ENCODE peak calls at places on chromosomes 16 and 17, in seven cellular contexts. U is transverse colon; B is sigmoid colon; X is CD4-positive, CD25-positive, alpha-beta regulatory T cell; G is AG04450; Q is A549; T is cardiac muscle cell. A is an unnamed sample.

GRCh38 chr17:57270801-57271245 is 14.5 kb downstream of the MSI2 start:
- DNase-seq in B (no peak), U (no peak), X (no peak), Q (no peak), T (no peak), G (no peak), A (no peak)

GRCh38 chr16:80580109-80580832 is 39.5 kb downstream of the DYNLRB2 start:
- DNase-seq in T (peak; percentile 16), G (no peak), Q (no peak), X (peak; percentile 70), U (no peak), B (no peak), A (peak; percentile 42)

GRCh38 chr17:47961406-47961805 is 3.7 kb upstream of the PRR15L start:
- DNase-seq in B (no peak), X (no peak), U (no peak), G (no peak), Q (no peak), T (no peak), A (no peak)

GRCh38 chr16:27920391-27920891 is 143.1 kb downstream of the GSG1L start:
- DNase-seq in U (no peak), Q (peak; percentile 38), T (peak; percentile 6), B (no peak), G (no peak), X (no peak), A (no peak)

GRCh38 chr17:79269620-79270019 is 195.0 kb downstream of the ENGASE start:
- DNase-seq in X (no peak), U (no peak), Q (no peak), G (no peak), B (no peak), T (no peak), A (no peak)

GRCh38 chr16:17461951-17462729 is 8.6 kb downstream of the XYLT1 start:
- DNase-seq in B (no peak), Q (no peak), G (no peak), T (no peak), X (no peak), U (peak; percentile 38), A (no peak)

GRCh38 chr16:68645494-68646388 is 631 bp downstream of the CDH3 start:
- DNase-seq in X (no peak), Q (no peak), U (no peak), B (no peak), G (no peak), T (no peak), A (no peak)

GRCh38 chr17:67635688-67636087 is 82.0 kb upstream of the NOL11 start:
- DNase-seq in B (no peak), G (no peak), T (peak; percentile 7), Q (no peak), U (no peak), X (no peak), A (no peak)

GRCh38 chr16:83438326-83438725 is 369.5 kb upstream of the HSBP1 start:
- DNase-seq in B (no peak), T (no peak), G (no peak), U (no peak), Q (no peak), X (no peak), A (no peak)

GRCh38 chr16:55492756-55493380 is 13.9 kb downstream of the MMP2 start:
- DNase-seq in X (no peak), T (no peak), U (no peak), B (peak; percentile 62), G (no peak), Q (no peak), A (no peak)

GRCh38 chr16:23835390-23836077 is at the start of gene PRKCB:
- DNase-seq in Q (peak; percentile 58), T (peak; percentile 63), X (peak; percentile 89), G (no peak), U (peak; percentile 89), B (peak; percentile 89), A (peak; percentile 91)

GRCh38 chr16:69286941-69287713 is 24.0 kb upstream of the VPS4A start:
- DNase-seq in U (peak; percentile 26), G (peak; percentile 34), X (peak; percentile 67), B (peak; percentile 81), Q (peak; percentile 25), T (peak; percentile 91), A (no peak)

GRCh38 chr17:41308251-41308917 is 725 bp downstream of the KRTAP16-1 start:
- DNase-seq in B (no peak), Q (no peak), X (peak; percentile 93), T (no peak), U (peak; percentile 63), G (no peak), A (peak; percentile 84)

GRCh38 chr17:48556534-48557401 is 11.9 kb upstream of the HOXB2 start:
- DNase-seq in B (no peak), T (no peak), Q (no peak), G (no peak), X (no peak), U (no peak), A (no peak)

GRCh38 chr16:84841787-84842300 is 22.1 kb downstream of the CRISPLD2 start:
- DNase-seq in G (no peak), X (no peak), T (no peak), B (no peak), Q (no peak), U (peak; percentile 83), A (no peak)

GRCh38 chr16:35011-35775 is 18.2 kb downstream of the POLR3K start:
- DNase-seq in B (peak; percentile 50), Q (no peak), T (no peak), U (no peak), G (no peak), X (no peak), A (no peak)

GRCh38 chr17:78343099-78343432 is 16.8 kb downstream of the SOCS3 start:
- DNase-seq in Q (peak; percentile 62), X (no peak), B (peak; percentile 91), T (peak; percentile 93), U (peak; percentile 60), G (no peak), A (no peak)

GRCh38 chr16:27242868-27243590 is 25.5 kb downstream of the NSMCE1 start:
- DNase-seq in Q (peak; percentile 35), U (no peak), X (peak; percentile 33), B (peak; percentile 73), T (peak; percentile 86), G (peak; percentile 94), A (peak; percentile 46)

GRCh38 chr17:63555475-63556156 is 5.3 kb downstream of the DCAF7 start:
- DNase-seq in T (no peak), Q (no peak), U (no peak), X (no peak), G (no peak), B (no peak), A (no peak)

GRCh38 chr16:30447512-30448226 is 2.0 kb upstream of the SEPHS2 start:
- DNase-seq in X (no peak), G (no peak), Q (no peak), U (no peak), T (no peak), B (no peak), A (no peak)

GRCh38 chr16:56643080-56643778 is 4.8 kb downstream of the MT1A start:
- DNase-seq in X (peak; percentile 62), B (peak; percentile 82), T (peak; percentile 70), Q (peak; percentile 80), G (no peak), U (peak; percentile 89), A (peak; percentile 48)

GRCh38 chr16:9135797-9136196 is 44.4 kb downstream of the HAPSTR1 start:
- DNase-seq in T (no peak), G (no peak), Q (no peak), X (no peak), U (no peak), B (peak; percentile 55), A (no peak)

GRCh38 chr17:49906511-49907136 is 58.8 kb upstream of the TAC4 start:
- DNase-seq in X (no peak), B (no peak), T (no peak), G (no peak), Q (no peak), U (no peak), A (no peak)

GRCh38 chr16:29816694-29817441 is 916 bp downstream of the PAGR1 start:
- DNase-seq in X (peak; percentile 52), U (peak; percentile 73), G (no peak), T (peak; percentile 78), Q (peak; percentile 67), B (peak; percentile 88), A (peak; percentile 46)

GRCh38 chr16:10519929-10520868 is 60.2 kb downstream of the EMP2 start:
- DNase-seq in G (no peak), Q (peak; percentile 27), T (no peak), B (no peak), U (no peak), X (no peak), A (no peak)
- H3K27ac ChIP-seq in G (no peak overlapping the region), Q (peak overlapping the region; percentile 79), T (no peak overlapping the region), B (no peak overlapping the region), U (no peak overlapping the region), X (no peak overlapping the region), A (no peak overlapping the region)

DNA sequence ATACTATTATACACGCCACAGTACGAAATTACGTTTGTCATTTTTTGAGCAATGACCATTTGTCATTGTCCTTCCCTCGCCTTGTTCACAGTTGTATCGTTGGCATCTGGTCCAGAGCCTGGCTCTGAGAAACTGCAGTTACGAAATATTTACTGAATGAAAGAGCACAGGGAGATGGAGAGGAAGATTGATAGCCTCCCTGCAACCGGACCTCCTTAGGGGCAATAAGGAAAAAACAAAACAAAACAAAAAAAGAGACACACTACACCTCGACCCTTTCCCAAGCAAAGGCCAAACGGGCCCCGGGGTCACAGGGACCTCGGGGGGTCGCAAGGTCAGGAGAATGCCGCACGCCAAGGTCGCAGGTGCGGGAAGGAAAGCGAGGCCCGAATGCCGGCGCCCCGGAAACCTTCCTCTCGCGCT is 857 bp downstream of the GOT2 start:
- DNase-seq in G (no peak), Q (no peak), T (peak; percentile 22), U (peak; percentile 10), B (no peak), X (no peak), A (no peak)
- H3K27ac ChIP-seq in G (no peak overlapping the region), Q (peak overlapping the region; percentile 95), T (peak overlapping the region; percentile 38), U (peak overlapping the region; percentile 78), B (peak overlapping the region; percentile 86), X (peak overlapping the region; percentile 65), A (no peak overlapping the region)

GRCh38 chr16:12410842-12411490 is 392.7 kb downstream of the CPPED1 start:
- DNase-seq in X (no peak), U (no peak), G (no peak), T (no peak), B (no peak), Q (no peak), A (no peak)

GRCh38 chr16:12411521-12411920 is 392.2 kb downstream of the CPPED1 start:
- DNase-seq in U (no peak), Q (no peak), T (no peak), B (no peak), X (no peak), G (no peak), A (no peak)

GRCh38 chr16:12412252-12412651 is 391.4 kb downstream of the CPPED1 start:
- DNase-seq in U (no peak), T (no peak), Q (no peak), G (no peak), X (no peak), B (no peak), A (no peak)

GRCh38 chr16:12406840-12407690 is 396.6 kb downstream of the CPPED1 start:
- DNase-seq in Q (peak; percentile 14), T (no peak), U (no peak), B (no peak), X (no peak), G (no peak), A (no peak)

GRCh38 chr16:12409700-12410099 is 394.0 kb downstream of the CPPED1 start:
- DNase-seq in G (no peak), X (no peak), Q (no peak), T (no peak), B (no peak), U (no peak), A (no peak)
- H3K27ac ChIP-seq in G (no peak overlapping the region), X (no peak overlapping the region), Q (no peak overlapping the region), T (no peak overlapping the region), B (no peak overlapping the region), U (no peak overlapping the region), A (no peak overlapping the region)

GRCh38 chr16:57801098-57801855 is 1.0 kb downstream of the KIFC3 start:
- DNase-seq in G (peak; percentile 42), B (no peak), X (no peak), Q (peak; percentile 62), U (no peak), T (peak; percentile 65), A (no peak)
- H3K27ac ChIP-seq in G (peak overlapping the region; percentile 75), B (peak overlapping the region; percentile 92), X (no peak overlapping the region), Q (peak overlapping the region; percentile 100), U (peak overlapping the region; percentile 82), T (peak overlapping the region; percentile 96), A (no peak overlapping the region)

A was measured in CD4-positive, alpha-beta T cell.